ENCODE peak calls at places on chromosome 14, in six cellular contexts. E, I, V, X, R and Y are unnamed samples.

GRCh38 chr14:59346796-59347510 is 118.2 kb downstream of the GPR135 start:
- DNase-seq in R (no peak), E (no peak), X (no peak), I (no peak), V (no peak), Y (no peak)

GRCh38 chr14:68946423-68946822 is 32.7 kb downstream of the ACTN1 start:
- DNase-seq in X (no peak), I (no peak), R (no peak), V (no peak), E (no peak), Y (no peak)

GRCh38 chr14:104086210-104086660 is 735 bp downstream of the ASPG start:
- DNase-seq in R (no peak), V (no peak), X (no peak), E (no peak), I (no peak), Y (no peak)

GRCh38 chr14:21264025-21264801 is 5.0 kb downstream of the HNRNPC start:
- DNase-seq in E (no peak), R (no peak), X (no peak), V (no peak), I (no peak), Y (no peak)

GRCh38 chr14:96256420-96256819 is 410 bp downstream of the BDKRB1 start:
- DNase-seq in V (no peak), R (no peak), I (no peak), X (no peak), E (no peak), Y (no peak)

GRCh38 chr14:103626150-103626850 is 2.7 kb upstream of the KLC1 start:
- DNase-seq in V (no peak), R (no peak), X (no peak), I (no peak), E (no peak), Y (no peak)

GRCh38 chr14:69323266-69323966 is 63.5 kb downstream of the GALNT16 start:
- DNase-seq in E (no peak), X (no peak), R (no peak), I (no peak), V (no peak), Y (no peak)

GRCh38 chr14:76352639-76353281 is 23.2 kb upstream of the ESRRB start:
- DNase-seq in V (peak), X (peak), R (peak), E (peak), I (peak), Y (peak)

GRCh38 chr14:57390806-57391562 is 598 bp downstream of the NAA30 start:
- DNase-seq in E (peak), X (peak), I (peak), R (peak), V (peak), Y (peak)

GRCh38 chr14:36935976-36936678 is 236.3 kb downstream of the SLC25A21 start:
- DNase-seq in V (no peak), E (peak), I (no peak), R (no peak), X (no peak), Y (no peak)

GRCh38 chr14:29716150-29716549 is 211.5 kb downstream of the PRKD1 start:
- DNase-seq in V (peak), E (no peak), X (no peak), I (no peak), R (no peak), Y (no peak)
- H3K27ac ChIP-seq in V (no peak), E (no peak), X (no peak), I (no peak), R (no peak), Y (no peak)

GRCh38 chr14:53034036-53034435 is 83.2 kb upstream of the FERMT2 start:
- DNase-seq in X (no peak), R (no peak), I (no peak), E (no peak), V (no peak), Y (no peak)

GRCh38 chr14:53034688-53035087 is 83.8 kb upstream of the FERMT2 start:
- DNase-seq in X (no peak), E (no peak), V (no peak), R (no peak), I (no peak), Y (no peak)

GRCh38 chr14:53035336-53035735 is 84.5 kb upstream of the FERMT2 start:
- DNase-seq in I (no peak), X (no peak), E (no peak), R (no peak), V (no peak), Y (no peak)

GRCh38 chr14:53032161-53032803 is 81.4 kb upstream of the FERMT2 start:
- DNase-seq in E (peak), R (no peak), X (peak), I (peak), V (peak), Y (no peak)

GRCh38 chr14:53032838-53033390 is 82.1 kb upstream of the FERMT2 start:
- DNase-seq in V (no peak), E (no peak), X (no peak), I (no peak), R (no peak), Y (no peak)
- H3K27ac ChIP-seq in V (no peak), E (no peak), X (no peak), I (peak), R (no peak), Y (no peak)

DNA sequence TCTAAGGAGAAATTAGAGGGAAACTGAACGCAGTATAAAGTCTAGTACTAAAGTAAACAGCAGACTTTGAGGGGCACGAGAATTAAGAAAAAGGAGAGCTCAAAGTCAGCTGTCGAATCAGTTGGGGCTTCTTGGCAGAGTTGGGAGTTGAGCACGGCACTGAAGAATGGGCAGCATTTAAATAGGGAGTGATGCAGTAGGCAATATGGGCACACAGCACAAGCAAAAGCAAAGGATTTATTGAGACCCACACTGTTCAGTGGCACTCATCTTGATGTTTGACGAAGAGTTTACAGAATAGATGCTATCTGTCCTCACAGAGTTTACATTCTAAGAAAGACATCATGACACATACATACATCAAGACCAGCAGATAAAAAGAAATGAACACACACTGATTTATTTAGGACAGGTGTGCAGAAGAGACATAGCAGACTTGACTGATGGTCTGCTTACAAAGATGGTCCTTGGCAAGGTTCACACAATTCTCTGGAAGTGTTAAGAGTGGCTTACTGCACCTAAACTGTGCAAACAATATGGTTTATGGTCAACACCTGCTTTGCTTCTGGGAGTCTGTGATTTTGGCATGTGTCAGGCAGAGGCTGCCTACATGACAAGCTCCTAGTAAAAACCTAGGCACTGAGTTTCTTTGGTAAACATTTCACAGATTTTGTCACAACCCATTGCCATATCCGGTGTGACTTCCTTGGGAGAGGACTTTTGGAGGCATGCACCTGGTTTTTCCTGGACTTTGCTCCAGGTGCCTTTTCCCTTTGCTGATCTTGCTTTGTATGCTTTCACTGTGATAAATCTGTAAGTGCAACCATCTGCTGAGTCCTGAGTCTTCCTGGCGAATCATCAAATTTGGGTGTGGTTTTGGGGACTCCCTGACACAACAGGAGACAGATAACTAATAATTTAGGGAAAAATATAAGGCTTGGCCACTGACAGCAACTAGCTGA is 26.3 kb downstream of the ALKBH1 start:
- DNase-seq in V (no peak), X (peak), I (no peak), E (no peak), R (no peak), Y (no peak)
- H3K27ac ChIP-seq in V (no peak), X (peak), I (no peak), E (no peak), R (peak), Y (peak)

GRCh38 chr14:64725360-64725815 is 21.2 kb downstream of the PLEKHG3 start:
- DNase-seq in X (no peak), V (no peak), R (no peak), I (no peak), E (peak), Y (no peak)
- H3K27ac ChIP-seq in X (no peak), V (no peak), R (no peak), I (peak), E (peak), Y (no peak)

DNA sequence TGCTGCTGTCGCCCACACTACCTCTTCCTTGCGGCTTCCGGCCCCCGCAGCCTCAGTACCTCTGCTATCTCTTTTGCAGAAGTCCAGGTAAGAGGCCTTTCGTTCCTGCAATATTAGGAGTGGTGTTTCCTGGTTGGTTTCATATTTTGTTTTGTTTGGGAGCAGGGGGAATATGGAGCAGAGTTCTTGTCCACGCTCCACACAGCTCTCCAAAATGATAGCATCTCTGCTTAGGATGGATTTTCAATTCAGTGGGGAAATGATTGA is 768 bp downstream of the OXA1L start:
- DNase-seq in V (no peak), I (no peak), R (no peak), X (no peak), E (no peak), Y (no peak)
- H3K27ac ChIP-seq in V (no peak), I (peak), R (peak), X (peak), E (no peak), Y (no peak)

GRCh38 chr14:55754871-55755270 is 174.9 kb downstream of the KTN1 start:
- DNase-seq in X (no peak), V (no peak), E (no peak), R (no peak), I (no peak), Y (no peak)

GRCh38 chr14:55754471-55754870 is 174.5 kb downstream of the KTN1 start:
- DNase-seq in R (no peak), E (no peak), V (no peak), I (no peak), X (no peak), Y (no peak)

GRCh38 chr14:55756078-55756477 is 176.1 kb downstream of the KTN1 start:
- DNase-seq in E (no peak), I (no peak), V (no peak), X (no peak), R (no peak), Y (no peak)

GRCh38 chr14:55752580-55753365 is 172.8 kb downstream of the KTN1 start:
- DNase-seq in E (peak), X (peak), R (no peak), V (no peak), I (no peak), Y (no peak)

GRCh38 chr14:55756563-55756962 is 176.6 kb downstream of the KTN1 start:
- DNase-seq in R (no peak), X (no peak), E (peak), V (no peak), I (no peak), Y (no peak)
- H3K27ac ChIP-seq in R (no peak), X (no peak), E (no peak), V (no peak), I (no peak), Y (no peak)

GRCh38 chr14:23984891-23985607 is 3.7 kb upstream of the DHRS4L2 start:
- DNase-seq in X (no peak), I (no peak), V (no peak), E (no peak), R (no peak), Y (no peak)
- H3K27ac ChIP-seq in X (no peak), I (no peak), V (no peak), E (no peak), R (peak), Y (no peak)

GRCh38 chr14:23377201-23377550 is 330 bp downstream of the CMTM5 start:
- DNase-seq in R (no peak), X (no peak), V (no peak), I (no peak), E (no peak), Y (no peak)

GRCh38 chr14:23378612-23379220 is 1.9 kb downstream of the CMTM5 start:
- DNase-seq in X (no peak), I (no peak), E (no peak), V (no peak), R (no peak), Y (no peak)

GRCh38 chr14:23376477-23377200 is at the start of gene CMTM5:
- DNase-seq in E (peak), V (no peak), R (no peak), I (peak), X (no peak), Y (no peak)

GRCh38 chr14:23379331-23380196 is 2.7 kb downstream of the CMTM5 start:
- DNase-seq in X (peak), E (peak), V (peak), I (no peak), R (peak), Y (peak)

GRCh38 chr14:23377873-23378563 is 1.2 kb downstream of the CMTM5 start:
- DNase-seq in I (no peak), E (no peak), V (no peak), R (no peak), X (no peak), Y (no peak)
- H3K27ac ChIP-seq in I (no peak), E (no peak), V (no peak), R (no peak), X (no peak), Y (no peak)

DNA sequence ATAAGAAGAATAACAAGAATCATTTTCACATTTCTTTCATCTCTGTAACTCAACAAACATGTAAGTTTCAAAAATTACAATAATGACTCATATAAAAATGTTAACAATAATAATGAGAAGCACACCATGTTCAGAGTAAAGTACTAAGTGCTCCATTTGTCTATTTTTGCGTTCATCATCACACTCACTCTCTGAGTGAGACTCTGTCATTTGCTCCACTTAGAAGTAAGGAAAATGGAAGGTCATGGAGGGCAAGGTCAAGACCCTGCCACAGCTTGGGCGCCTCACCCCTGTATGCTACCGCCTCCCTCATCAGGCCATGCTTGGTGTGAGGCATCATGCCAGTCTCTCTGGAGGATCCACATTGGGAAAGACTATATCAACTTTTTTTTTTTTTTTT is 129.9 kb downstream of the TMEM30B start:
- DNase-seq in I (no peak), R (no peak), V (no peak), X (no peak), E (no peak), Y (no peak)
- H3K27ac ChIP-seq in I (no peak), R (no peak), V (no peak), X (no peak), E (no peak), Y (no peak)

GRCh38 chr14:74950795-74951442 is 4.5 kb downstream of the PGF start:
- DNase-seq in I (no peak), E (no peak), V (no peak), X (no peak), R (no peak), Y (no peak)
- H3K27ac ChIP-seq in I (no peak), E (no peak), V (no peak), X (no peak), R (no peak), Y (no peak)